ENCODE peak calls at places on chromosomes 11 and 22, in nine cellular contexts. One of them, this sample, is unnamed.

GRCh38 chr22:48782817-48783511 is 1044.7 kb downstream of the BRD1 start:
- DNase-seq in upper lobe of right lung: no peak
- DNase-seq in AG04449: no peak
- DNase-seq in spleen: no peak
- DNase-seq in tibial artery: peak; percentile 38
- DNase-seq in epithelial cell of esophagus: no peak
- DNase-seq in mammary epithelial cell: no peak
- DNase-seq in coronary artery: peak; percentile 41
- DNase-seq in sigmoid colon: peak; percentile 45
- DNase-seq in this sample: no peak

GRCh38 chr11:124518900-124519541 is 24.4 kb downstream of the OR8B12 start:
- DNase-seq in AG04449: no peak
- DNase-seq in epithelial cell of esophagus: peak; percentile 36
- DNase-seq in coronary artery: no peak
- DNase-seq in sigmoid colon: no peak
- DNase-seq in tibial artery: no peak
- DNase-seq in upper lobe of right lung: no peak
- DNase-seq in spleen: no peak
- DNase-seq in mammary epithelial cell: peak; percentile 5
- DNase-seq in this sample: no peak

GRCh38 chr11:70420008-70420464 is 21.7 kb downstream of the CTTN start:
- DNase-seq in spleen: no peak
- DNase-seq in upper lobe of right lung: no peak
- DNase-seq in epithelial cell of esophagus: no peak
- DNase-seq in coronary artery: no peak
- DNase-seq in AG04449: no peak
- DNase-seq in sigmoid colon: no peak
- DNase-seq in mammary epithelial cell: no peak
- DNase-seq in tibial artery: no peak
- DNase-seq in this sample: no peak

GRCh38 chr11:17735823-17736772 is 1.5 kb downstream of the KCNC1 start:
- DNase-seq in upper lobe of right lung: peak; percentile 47
- DNase-seq in tibial artery: peak; percentile 37
- DNase-seq in spleen: peak; percentile 66
- DNase-seq in mammary epithelial cell: no peak
- DNase-seq in epithelial cell of esophagus: no peak
- DNase-seq in AG04449: no peak
- DNase-seq in sigmoid colon: peak; percentile 53
- DNase-seq in coronary artery: no peak
- DNase-seq in this sample: no peak

GRCh38 chr11:104073950-104074349 is 37.5 kb downstream of the DDI1 start:
- DNase-seq in spleen: no peak
- DNase-seq in epithelial cell of esophagus: peak; percentile 87
- DNase-seq in tibial artery: no peak
- DNase-seq in coronary artery: no peak
- DNase-seq in mammary epithelial cell: peak; percentile 75
- DNase-seq in upper lobe of right lung: no peak
- DNase-seq in sigmoid colon: no peak
- DNase-seq in AG04449: no peak
- DNase-seq in this sample: no peak

GRCh38 chr11:9527481-9528140 is 45.9 kb upstream of the WEE1 start:
- DNase-seq in coronary artery: no peak
- DNase-seq in tibial artery: no peak
- DNase-seq in epithelial cell of esophagus: peak; percentile 50
- DNase-seq in sigmoid colon: peak; percentile 74
- DNase-seq in mammary epithelial cell: peak; percentile 27
- DNase-seq in spleen: no peak
- DNase-seq in upper lobe of right lung: no peak
- DNase-seq in AG04449: peak; percentile 33
- DNase-seq in this sample: no peak

GRCh38 chr11:113991170-113991569 is 16.3 kb downstream of the HTR3A start:
- DNase-seq in upper lobe of right lung: no peak
- DNase-seq in sigmoid colon: no peak
- DNase-seq in spleen: no peak
- DNase-seq in mammary epithelial cell: peak; percentile 30
- DNase-seq in epithelial cell of esophagus: peak; percentile 52
- DNase-seq in tibial artery: no peak
- DNase-seq in AG04449: no peak
- DNase-seq in coronary artery: no peak
- DNase-seq in this sample: no peak

GRCh38 chr11:101960231-101960630 is 43.9 kb upstream of the ANGPTL5 start:
- DNase-seq in sigmoid colon: no peak
- DNase-seq in epithelial cell of esophagus: no peak
- DNase-seq in spleen: no peak
- DNase-seq in AG04449: no peak
- DNase-seq in tibial artery: no peak
- DNase-seq in upper lobe of right lung: no peak
- DNase-seq in coronary artery: no peak
- DNase-seq in mammary epithelial cell: no peak
- DNase-seq in this sample: no peak

GRCh38 chr22:38347944-38348750 is 30.9 kb upstream of the CSNK1E start:
- DNase-seq in sigmoid colon: peak; percentile 50
- DNase-seq in coronary artery: peak; percentile 50
- DNase-seq in upper lobe of right lung: peak; percentile 43
- DNase-seq in AG04449: no peak
- DNase-seq in tibial artery: peak; percentile 44
- DNase-seq in mammary epithelial cell: peak; percentile 97
- DNase-seq in spleen: peak; percentile 46
- DNase-seq in epithelial cell of esophagus: peak; percentile 99
- DNase-seq in this sample: no peak

GRCh38 chr11:122995526-122995925 is 13.9 kb upstream of the BSX start:
- DNase-seq in sigmoid colon: no peak
- DNase-seq in spleen: no peak
- DNase-seq in mammary epithelial cell: no peak
- DNase-seq in coronary artery: no peak
- DNase-seq in upper lobe of right lung: no peak
- DNase-seq in epithelial cell of esophagus: no peak
- DNase-seq in AG04449: no peak
- DNase-seq in tibial artery: no peak
- DNase-seq in this sample: no peak

GRCh38 chr11:83152245-83152644 is 4.7 kb upstream of the PCF11 start:
- DNase-seq in AG04449: no peak
- DNase-seq in upper lobe of right lung: no peak
- DNase-seq in epithelial cell of esophagus: no peak
- DNase-seq in coronary artery: no peak
- DNase-seq in mammary epithelial cell: no peak
- DNase-seq in tibial artery: no peak
- DNase-seq in spleen: no peak
- DNase-seq in sigmoid colon: no peak
- DNase-seq in this sample: no peak

GRCh38 chr11:38553033-38553432 is 1955.0 kb upstream of the RAG2 start:
- DNase-seq in tibial artery: no peak
- DNase-seq in coronary artery: no peak
- DNase-seq in AG04449: no peak
- DNase-seq in sigmoid colon: no peak
- DNase-seq in upper lobe of right lung: no peak
- DNase-seq in spleen: no peak
- DNase-seq in epithelial cell of esophagus: no peak
- DNase-seq in mammary epithelial cell: no peak
- DNase-seq in this sample: no peak

DNA sequence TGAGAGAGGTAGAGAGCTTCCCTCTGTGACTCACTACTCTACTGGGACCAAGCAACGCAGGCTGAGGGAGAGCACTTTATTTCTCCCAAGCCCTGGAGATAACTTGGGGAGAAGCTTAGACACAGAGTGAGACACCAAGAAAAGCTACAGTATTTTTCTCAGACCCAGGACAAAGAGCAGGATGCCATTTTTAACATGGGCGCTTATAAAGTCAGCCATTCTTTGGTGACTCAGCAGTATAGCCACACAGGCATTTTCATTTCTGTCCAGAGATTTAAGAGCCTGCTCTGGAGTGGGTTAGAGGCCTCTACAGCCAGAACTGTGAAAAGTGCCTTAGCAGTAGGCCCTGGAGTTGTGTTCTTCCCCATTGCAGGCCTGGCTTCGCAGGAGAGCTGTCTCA is 55.0 kb upstream of the GLYAT start:
- DNase-seq in AG04449: no peak
- DNase-seq in spleen: no peak
- DNase-seq in tibial artery: no peak
- DNase-seq in upper lobe of right lung: no peak
- DNase-seq in epithelial cell of esophagus: peak; percentile 39
- DNase-seq in sigmoid colon: no peak
- DNase-seq in coronary artery: no peak
- DNase-seq in mammary epithelial cell: no peak
- DNase-seq in this sample: no peak
- TF ChIP-seq CTCF in AG04449: no peak
- TF ChIP-seq CTCF in spleen: no peak
- TF ChIP-seq CTCF in tibial artery: no peak
- TF ChIP-seq CTCF in upper lobe of right lung: no peak
- TF ChIP-seq CTCF in epithelial cell of esophagus: no peak
- TF ChIP-seq CTCF in sigmoid colon: no peak
- TF ChIP-seq CTCF in coronary artery: no peak
- TF ChIP-seq CTCF in mammary epithelial cell: no peak
- TF ChIP-seq CTCF in this sample: no peak

GRCh38 chr22:21611210-21611977 is 18.4 kb downstream of the YDJC start:
- DNase-seq in epithelial cell of esophagus: no peak
- DNase-seq in tibial artery: no peak
- DNase-seq in AG04449: no peak
- DNase-seq in mammary epithelial cell: no peak
- DNase-seq in sigmoid colon: no peak
- DNase-seq in spleen: no peak
- DNase-seq in upper lobe of right lung: no peak
- DNase-seq in coronary artery: no peak
- DNase-seq in this sample: no peak

GRCh38 chr22:21621025-21621424 is 8.8 kb downstream of the YDJC start:
- DNase-seq in tibial artery: no peak
- DNase-seq in AG04449: no peak
- DNase-seq in coronary artery: no peak
- DNase-seq in epithelial cell of esophagus: no peak
- DNase-seq in mammary epithelial cell: no peak
- DNase-seq in upper lobe of right lung: no peak
- DNase-seq in spleen: no peak
- DNase-seq in sigmoid colon: no peak
- DNase-seq in this sample: no peak

GRCh38 chr22:21612858-21613257 is 17.0 kb downstream of the YDJC start:
- DNase-seq in AG04449: no peak
- DNase-seq in sigmoid colon: no peak
- DNase-seq in tibial artery: no peak
- DNase-seq in epithelial cell of esophagus: peak; percentile 50
- DNase-seq in upper lobe of right lung: no peak
- DNase-seq in mammary epithelial cell: peak; percentile 26
- DNase-seq in coronary artery: no peak
- DNase-seq in spleen: no peak
- DNase-seq in this sample: no peak

GRCh38 chr22:21613553-21614233 is 16.1 kb downstream of the YDJC start:
- DNase-seq in coronary artery: no peak
- DNase-seq in sigmoid colon: no peak
- DNase-seq in AG04449: no peak
- DNase-seq in spleen: no peak
- DNase-seq in epithelial cell of esophagus: no peak
- DNase-seq in upper lobe of right lung: no peak
- DNase-seq in mammary epithelial cell: no peak
- DNase-seq in tibial artery: no peak
- DNase-seq in this sample: no peak

GRCh38 chr22:21615731-21616130 is 14.1 kb downstream of the YDJC start:
- DNase-seq in upper lobe of right lung: no peak
- DNase-seq in spleen: no peak
- DNase-seq in epithelial cell of esophagus: no peak
- DNase-seq in mammary epithelial cell: no peak
- DNase-seq in AG04449: no peak
- DNase-seq in coronary artery: no peak
- DNase-seq in sigmoid colon: no peak
- DNase-seq in tibial artery: no peak
- DNase-seq in this sample: no peak
- H3K4me3 ChIP-seq in upper lobe of right lung: no peak overlapping the region
- H3K4me3 ChIP-seq in spleen: no peak overlapping the region
- H3K4me3 ChIP-seq in epithelial cell of esophagus: no peak overlapping the region
- H3K4me3 ChIP-seq in mammary epithelial cell: no peak overlapping the region
- H3K4me3 ChIP-seq in AG04449: no peak overlapping the region
- H3K4me3 ChIP-seq in coronary artery: no peak overlapping the region
- H3K4me3 ChIP-seq in sigmoid colon: no peak overlapping the region
- H3K4me3 ChIP-seq in tibial artery: no peak overlapping the region
- H3K4me3 ChIP-seq in this sample: no peak overlapping the region

DNA sequence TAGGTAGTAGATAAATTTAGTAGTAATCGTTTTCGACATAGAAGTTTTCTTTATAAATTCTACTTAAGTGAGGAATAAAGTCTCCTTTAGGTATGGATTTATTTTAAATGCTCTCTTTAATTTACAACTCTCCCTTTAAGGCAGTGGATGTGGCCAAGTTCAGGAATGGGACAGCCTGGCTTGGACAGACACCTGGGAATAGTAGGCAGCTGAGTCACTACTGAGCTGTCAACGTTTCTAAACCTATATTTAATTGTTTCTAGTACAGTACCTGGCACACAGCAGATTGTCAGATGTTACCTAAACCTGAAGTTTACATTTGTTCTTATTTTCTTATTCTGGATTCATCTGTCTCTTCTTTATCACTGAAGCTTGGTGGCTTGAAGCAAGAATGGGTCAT is 85.1 kb downstream of the DEPDC5 start:
- DNase-seq in mammary epithelial cell: peak; percentile 72
- DNase-seq in AG04449: no peak
- DNase-seq in tibial artery: no peak
- DNase-seq in epithelial cell of esophagus: peak; percentile 74
- DNase-seq in upper lobe of right lung: no peak
- DNase-seq in sigmoid colon: no peak
- DNase-seq in spleen: no peak
- DNase-seq in coronary artery: no peak
- DNase-seq in this sample: no peak
- TF ChIP-seq CTCF in mammary epithelial cell: no peak
- TF ChIP-seq CTCF in AG04449: no peak
- TF ChIP-seq CTCF in tibial artery: no peak
- TF ChIP-seq CTCF in epithelial cell of esophagus: no peak
- TF ChIP-seq CTCF in upper lobe of right lung: no peak
- TF ChIP-seq CTCF in sigmoid colon: no peak
- TF ChIP-seq CTCF in spleen: no peak
- TF ChIP-seq CTCF in coronary artery: no peak
- TF ChIP-seq CTCF in this sample: no peak

GRCh38 chr11:119336744-119337469 is 2.6 kb downstream of the RNF26 start:
- DNase-seq in spleen: peak; percentile 63
- DNase-seq in mammary epithelial cell: no peak
- DNase-seq in epithelial cell of esophagus: no peak
- DNase-seq in coronary artery: peak; percentile 68
- DNase-seq in upper lobe of right lung: peak; percentile 38
- DNase-seq in sigmoid colon: no peak
- DNase-seq in tibial artery: peak; percentile 62
- DNase-seq in AG04449: no peak
- DNase-seq in this sample: no peak

GRCh38 chr11:119338946-119339580 is 1.6 kb downstream of the C1QTNF5 start:
- DNase-seq in spleen: peak; percentile 64
- DNase-seq in tibial artery: peak; percentile 76
- DNase-seq in upper lobe of right lung: peak; percentile 51
- DNase-seq in epithelial cell of esophagus: no peak
- DNase-seq in AG04449: no peak
- DNase-seq in coronary artery: no peak
- DNase-seq in sigmoid colon: no peak
- DNase-seq in mammary epithelial cell: no peak
- DNase-seq in this sample: no peak

GRCh38 chr11:119335655-119336543 is 1.6 kb downstream of the RNF26 start:
- DNase-seq in tibial artery: peak; percentile 69
- DNase-seq in coronary artery: peak; percentile 69
- DNase-seq in mammary epithelial cell: peak; percentile 38
- DNase-seq in upper lobe of right lung: peak; percentile 61
- DNase-seq in spleen: peak; percentile 80
- DNase-seq in AG04449: no peak
- DNase-seq in sigmoid colon: no peak
- DNase-seq in epithelial cell of esophagus: no peak
- DNase-seq in this sample: no peak

GRCh38 chr11:119338318-119338890 is 2.3 kb downstream of the C1QTNF5 start:
- DNase-seq in mammary epithelial cell: peak; percentile 44
- DNase-seq in coronary artery: peak; percentile 88
- DNase-seq in upper lobe of right lung: peak; percentile 78
- DNase-seq in epithelial cell of esophagus: peak; percentile 64
- DNase-seq in AG04449: no peak
- DNase-seq in sigmoid colon: peak; percentile 88
- DNase-seq in spleen: peak; percentile 88
- DNase-seq in tibial artery: peak; percentile 87
- DNase-seq in this sample: peak; percentile 67

GRCh38 chr11:119337581-119338317 is 2.9 kb downstream of the C1QTNF5 start:
- DNase-seq in epithelial cell of esophagus: no peak
- DNase-seq in tibial artery: peak; percentile 69
- DNase-seq in spleen: peak; percentile 66
- DNase-seq in AG04449: no peak
- DNase-seq in upper lobe of right lung: peak; percentile 59
- DNase-seq in mammary epithelial cell: no peak
- DNase-seq in sigmoid colon: peak; percentile 75
- DNase-seq in coronary artery: peak; percentile 74
- DNase-seq in this sample: peak; percentile 29
- H3K4me3 ChIP-seq in epithelial cell of esophagus: no peak overlapping the region
- H3K4me3 ChIP-seq in tibial artery: no peak overlapping the region
- H3K4me3 ChIP-seq in spleen: peak overlapping the region; percentile 70
- H3K4me3 ChIP-seq in AG04449: peak overlapping the region; percentile 40
- H3K4me3 ChIP-seq in upper lobe of right lung: no peak overlapping the region
- H3K4me3 ChIP-seq in mammary epithelial cell: no peak overlapping the region
- H3K4me3 ChIP-seq in sigmoid colon: no peak overlapping the region
- H3K4me3 ChIP-seq in coronary artery: no peak overlapping the region
- H3K4me3 ChIP-seq in this sample: peak overlapping the region; percentile 38

This sample was measured in HFF-Myc.